ENCODE peak calls at places on chromosomes 11 and 22, in six cellular contexts. One of them, this sample, is unnamed.

GRCh38 chr11:44958165-44958564 is 7.5 kb upstream of the TP53I11 start:
- DNase-seq in C1 segment of cervical spinal cord: no peak
- DNase-seq in OCI-LY7: no peak
- DNase-seq in Kasumi-1: no peak
- DNase-seq in astrocyte of the spinal cord: no peak
- DNase-seq in NCI-H774: no peak
- DNase-seq in this sample: no peak

GRCh38 chr11:65498727-65498976 is 193 bp upstream of the MALAT1 start:
- DNase-seq in astrocyte of the spinal cord: no peak
- DNase-seq in C1 segment of cervical spinal cord: no peak
- DNase-seq in NCI-H774: no peak
- DNase-seq in OCI-LY7: no peak
- DNase-seq in Kasumi-1: no peak
- DNase-seq in this sample: no peak

GRCh38 chr11:104870910-104871309 is 27.4 kb downstream of the CASP12 start:
- DNase-seq in OCI-LY7: no peak
- DNase-seq in Kasumi-1: no peak
- DNase-seq in C1 segment of cervical spinal cord: no peak
- DNase-seq in astrocyte of the spinal cord: peak
- DNase-seq in NCI-H774: no peak
- DNase-seq in this sample: peak

GRCh38 chr22:48431014-48431413 is 1396.7 kb downstream of the BRD1 start:
- DNase-seq in astrocyte of the spinal cord: no peak
- DNase-seq in NCI-H774: no peak
- DNase-seq in OCI-LY7: no peak
- DNase-seq in C1 segment of cervical spinal cord: no peak
- DNase-seq in Kasumi-1: no peak
- DNase-seq in this sample: no peak

GRCh38 chr11:8333431-8334401 is 70.0 kb upstream of the LMO1 start:
- DNase-seq in NCI-H774: no peak
- DNase-seq in astrocyte of the spinal cord: no peak
- DNase-seq in Kasumi-1: no peak
- DNase-seq in C1 segment of cervical spinal cord: no peak
- DNase-seq in OCI-LY7: no peak
- DNase-seq in this sample: peak

GRCh38 chr11:65226103-65226442 is 35.7 kb upstream of the POLA2 start:
- DNase-seq in NCI-H774: no peak
- DNase-seq in Kasumi-1: no peak
- DNase-seq in astrocyte of the spinal cord: no peak
- DNase-seq in OCI-LY7: no peak
- DNase-seq in C1 segment of cervical spinal cord: no peak
- DNase-seq in this sample: no peak

GRCh38 chr11:36258730-36259360 is 30.4 kb downstream of the COMMD9 start:
- DNase-seq in C1 segment of cervical spinal cord: no peak
- DNase-seq in Kasumi-1: peak
- DNase-seq in astrocyte of the spinal cord: peak
- DNase-seq in OCI-LY7: peak
- DNase-seq in NCI-H774: peak
- DNase-seq in this sample: peak

GRCh38 chr11:64867748-64868462 is 10.5 kb downstream of the EHD1 start:
- DNase-seq in C1 segment of cervical spinal cord: no peak
- DNase-seq in NCI-H774: no peak
- DNase-seq in astrocyte of the spinal cord: no peak
- DNase-seq in Kasumi-1: no peak
- DNase-seq in OCI-LY7: no peak
- DNase-seq in this sample: no peak

GRCh38 chr11:26622201-26622600 is 50.1 kb upstream of the MUC15 start:
- DNase-seq in C1 segment of cervical spinal cord: no peak
- DNase-seq in OCI-LY7: no peak
- DNase-seq in NCI-H774: no peak
- DNase-seq in Kasumi-1: no peak
- DNase-seq in astrocyte of the spinal cord: no peak
- DNase-seq in this sample: no peak

GRCh38 chr11:115544422-115544821 is 40.2 kb upstream of the CADM1 start:
- DNase-seq in C1 segment of cervical spinal cord: no peak
- DNase-seq in NCI-H774: no peak
- DNase-seq in astrocyte of the spinal cord: no peak
- DNase-seq in Kasumi-1: no peak
- DNase-seq in OCI-LY7: no peak
- DNase-seq in this sample: no peak

GRCh38 chr22:36083056-36083455 is 54.4 kb upstream of the RBFOX2 start:
- DNase-seq in OCI-LY7: no peak
- DNase-seq in Kasumi-1: no peak
- DNase-seq in NCI-H774: no peak
- DNase-seq in C1 segment of cervical spinal cord: no peak
- DNase-seq in astrocyte of the spinal cord: no peak
- DNase-seq in this sample: no peak

GRCh38 chr11:11146830-11147229 is 206.2 kb downstream of the CSNK2A3 start:
- DNase-seq in astrocyte of the spinal cord: no peak
- DNase-seq in C1 segment of cervical spinal cord: no peak
- DNase-seq in NCI-H774: no peak
- DNase-seq in Kasumi-1: no peak
- DNase-seq in OCI-LY7: no peak
- DNase-seq in this sample: no peak

GRCh38 chr11:67120881-67121710 is 2.0 kb downstream of the KDM2A start:
- DNase-seq in C1 segment of cervical spinal cord: no peak
- DNase-seq in Kasumi-1: peak
- DNase-seq in astrocyte of the spinal cord: peak
- DNase-seq in OCI-LY7: peak
- DNase-seq in NCI-H774: no peak
- DNase-seq in this sample: peak

GRCh38 chr11:126604461-126604860 is 249.0 kb downstream of the ST3GAL4 start:
- DNase-seq in C1 segment of cervical spinal cord: no peak
- DNase-seq in OCI-LY7: no peak
- DNase-seq in astrocyte of the spinal cord: no peak
- DNase-seq in NCI-H774: no peak
- DNase-seq in Kasumi-1: no peak
- DNase-seq in this sample: no peak

GRCh38 chr11:31797227-31798056 is 13.7 kb downstream of the PAX6 start:
- DNase-seq in OCI-LY7: no peak
- DNase-seq in astrocyte of the spinal cord: no peak
- DNase-seq in C1 segment of cervical spinal cord: no peak
- DNase-seq in NCI-H774: no peak
- DNase-seq in Kasumi-1: no peak
- DNase-seq in this sample: no peak

GRCh38 chr11:62593434-62594044 is 2.2 kb upstream of the TUT1 start:
- DNase-seq in NCI-H774: peak
- DNase-seq in astrocyte of the spinal cord: peak
- DNase-seq in C1 segment of cervical spinal cord: no peak
- DNase-seq in Kasumi-1: peak
- DNase-seq in OCI-LY7: peak
- DNase-seq in this sample: peak

GRCh38 chr11:8408151-8408930 is 144.7 kb upstream of the LMO1 start:
- DNase-seq in C1 segment of cervical spinal cord: no peak
- DNase-seq in astrocyte of the spinal cord: no peak
- DNase-seq in OCI-LY7: no peak
- DNase-seq in NCI-H774: no peak
- DNase-seq in Kasumi-1: no peak
- DNase-seq in this sample: peak

GRCh38 chr11:44782478-44782877 is 55.7 kb downstream of the TSPAN18 start:
- DNase-seq in C1 segment of cervical spinal cord: no peak
- DNase-seq in Kasumi-1: no peak
- DNase-seq in OCI-LY7: no peak
- DNase-seq in astrocyte of the spinal cord: no peak
- DNase-seq in NCI-H774: no peak
- DNase-seq in this sample: no peak

GRCh38 chr22:24178021-24178431 is 3.3 kb upstream of the SUSD2 start:
- DNase-seq in C1 segment of cervical spinal cord: no peak
- DNase-seq in NCI-H774: no peak
- DNase-seq in OCI-LY7: no peak
- DNase-seq in Kasumi-1: no peak
- DNase-seq in astrocyte of the spinal cord: no peak
- DNase-seq in this sample: no peak

GRCh38 chr11:3087373-3087772 is 30.1 kb upstream of the CARS1 start:
- DNase-seq in C1 segment of cervical spinal cord: no peak
- DNase-seq in OCI-LY7: no peak
- DNase-seq in Kasumi-1: no peak
- DNase-seq in astrocyte of the spinal cord: no peak
- DNase-seq in NCI-H774: no peak
- DNase-seq in this sample: no peak

GRCh38 chr11:15471709-15472404 is 357.1 kb downstream of the INSC start:
- DNase-seq in Kasumi-1: no peak
- DNase-seq in NCI-H774: peak
- DNase-seq in C1 segment of cervical spinal cord: no peak
- DNase-seq in astrocyte of the spinal cord: no peak
- DNase-seq in OCI-LY7: no peak
- DNase-seq in this sample: no peak

This sample was measured in EH.